ENCODE peak calls at places on chromosomes 3 and 15, in five cellular contexts. P, O, Y, R and N are unnamed samples.

GRCh38 chr15:61228025-61228901 is 839 bp downstream of the RORA start:
- ATAC-seq in P (peak; percentile 27), O (peak; percentile 72), Y (no peak), R (no peak), N (no peak)

GRCh38 chr15:31461911-31462480 is 135.4 kb downstream of the KLF13 start:
- ATAC-seq in P (no peak), O (no peak), Y (no peak), R (no peak), N (no peak)

GRCh38 chr3:195284842-195285241 is 13.9 kb upstream of the XXYLT1 start:
- ATAC-seq in P (no peak), O (no peak), Y (no peak), R (no peak), N (no peak)

GRCh38 chr15:91465696-91466095 is 365.6 kb downstream of the SV2B start:
- ATAC-seq in P (no peak), O (no peak), Y (no peak), R (no peak), N (no peak)

GRCh38 chr3:59609967-59610366 is 560.1 kb upstream of the CFAP20DC start:
- ATAC-seq in P (peak; percentile 39), O (no peak), Y (no peak), R (no peak), N (peak; percentile 64)

GRCh38 chr3:171327441-171328174 is 132.6 kb downstream of the TNIK start:
- ATAC-seq in P (peak; percentile 25), O (no peak), Y (peak; percentile 21), R (no peak), N (no peak)

GRCh38 chr3:122857019-122857418 is 62.1 kb downstream of the SLC49A4 start:
- ATAC-seq in P (no peak), O (no peak), Y (no peak), R (no peak), N (peak; percentile 57)

GRCh38 chr3:195095704-195096036 is 175.3 kb downstream of the XXYLT1 start:
- ATAC-seq in P (no peak), O (peak; percentile 13), Y (no peak), R (no peak), N (no peak)

GRCh38 chr3:88032245-88032644 is 26.6 kb downstream of the CGGBP1 start:
- ATAC-seq in P (peak; percentile 10), O (no peak), Y (peak; percentile 6), R (peak; percentile 34), N (no peak)

GRCh38 chr3:90044417-90044816 is 937.0 kb downstream of the EPHA3 start:
- ATAC-seq in P (no peak), O (no peak), Y (no peak), R (no peak), N (no peak)

GRCh38 chr3:181872887-181873286 is 161.2 kb downstream of the SOX2 start:
- ATAC-seq in P (no peak), O (no peak), Y (no peak), R (no peak), N (no peak)

GRCh38 chr3:150077581-150078247 is 107.0 kb upstream of the PFN2 start:
- ATAC-seq in P (no peak), O (no peak), Y (no peak), R (no peak), N (no peak)

GRCh38 chr3:119145128-119145499 is 851 bp upstream of the TEX55 start:
- ATAC-seq in P (peak; percentile 20), O (no peak), Y (peak; percentile 55), R (peak; percentile 52), N (no peak)

GRCh38 chr3:168596175-168596574 is 500.5 kb upstream of the GOLIM4 start:
- ATAC-seq in P (no peak), O (no peak), Y (no peak), R (no peak), N (no peak)

GRCh38 chr3:57163751-57164150 is 1.4 kb downstream of the IL17RD start:
- ATAC-seq in P (peak; percentile 22), O (peak; percentile 24), Y (no peak), R (no peak), N (peak; percentile 19)

GRCh38 chr15:91515188-91515754 is 338.2 kb upstream of the SLCO3A1 start:
- ATAC-seq in P (peak; percentile 91), O (no peak), Y (no peak), R (no peak), N (peak; percentile 70)

GRCh38 chr15:45307230-45307924 is 55.3 kb downstream of the SLC28A2 start:
- ATAC-seq in P (peak; percentile 79), O (peak; percentile 48), Y (peak; percentile 67), R (peak; percentile 51), N (peak; percentile 28)
- TF ChIP-seq POLR2AphosphoS5 in P (no peak), O (no peak), Y (no peak), R (no peak), N (peak; percentile 37)

GRCh38 chr15:64604319-64604718 is 143.9 kb downstream of the ZNF609 start:
- ATAC-seq in P (no peak), O (no peak), Y (no peak), R (no peak), N (no peak)
- TF ChIP-seq POLR2AphosphoS5 in P (no peak), O (no peak), Y (no peak), R (no peak), N (no peak)

GRCh38 chr3:141311170-141311495 is 57.2 kb upstream of the ZBTB38 start:
- ATAC-seq in P (no peak), O (no peak), Y (no peak), R (no peak), N (no peak)
- TF ChIP-seq POLR2AphosphoS5 in P (no peak), O (no peak), Y (no peak), R (no peak), N (no peak)

DNA sequence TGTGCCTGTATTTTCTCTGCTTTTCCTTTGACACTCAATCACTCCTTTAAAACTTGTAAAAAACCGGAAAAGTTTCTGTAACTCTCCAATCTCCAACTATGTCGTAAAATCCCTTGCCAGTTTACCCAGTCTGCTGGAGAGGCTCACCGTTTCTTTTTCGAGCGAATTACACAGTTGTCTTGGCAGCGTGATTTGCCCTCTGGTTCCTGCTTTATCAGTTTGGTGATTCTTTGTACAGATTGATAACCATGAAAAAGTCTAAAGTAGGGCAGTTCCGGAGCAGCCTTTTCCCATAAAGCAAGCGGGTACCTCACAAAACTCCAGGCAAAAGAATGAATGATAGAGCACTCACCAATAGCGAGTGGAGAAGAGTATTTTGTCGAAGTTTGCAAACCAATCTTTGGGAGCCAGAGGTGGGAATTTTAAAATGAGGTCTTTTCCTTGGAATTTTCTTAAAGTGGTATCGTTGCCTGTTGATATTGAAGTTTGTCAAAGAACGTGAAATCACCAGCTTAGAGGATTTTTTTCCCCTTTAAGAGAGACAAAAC is at the start of gene TTC23:
- ATAC-seq in P (peak; percentile 66), O (peak; percentile 68), Y (peak; percentile 52), R (peak; percentile 32), N (peak; percentile 50)
- TF ChIP-seq POLR2AphosphoS5 in P (no peak), O (peak; percentile 59), Y (peak; percentile 64), R (peak; percentile 32), N (peak; percentile 47)

GRCh38 chr15:41774062-41774872 is at the start of gene MAPKBP1:
- ATAC-seq in P (peak; percentile 98), O (peak; percentile 95), Y (peak; percentile 93), R (peak; percentile 90), N (peak; percentile 96)
- TF ChIP-seq POLR2AphosphoS5 in P (peak; percentile 93), O (peak; percentile 91), Y (peak; percentile 54), R (peak; percentile 42), N (peak; percentile 96)

DNA sequence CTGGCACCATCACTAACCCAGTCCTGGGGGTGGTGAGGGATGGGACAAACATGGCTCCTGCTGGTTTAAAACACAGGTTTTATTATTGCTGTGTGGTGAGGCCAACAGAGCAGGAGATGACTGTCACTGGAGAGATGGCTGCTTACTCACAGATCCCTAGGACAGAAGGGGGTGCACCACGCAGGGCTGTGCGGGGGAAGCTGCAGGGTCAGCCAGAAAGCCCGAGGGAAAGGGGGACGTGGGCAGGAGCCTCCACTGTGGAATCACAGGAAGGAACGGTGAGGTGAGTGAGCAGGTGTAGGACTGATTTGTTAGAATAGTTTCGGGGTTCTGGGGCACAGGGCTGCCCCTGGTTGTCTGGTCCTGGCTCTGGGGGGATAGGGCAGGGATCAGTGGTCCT is 7.5 kb downstream of the CFAP100 start:
- ATAC-seq in P (no peak), O (no peak), Y (no peak), R (no peak), N (no peak)
- TF ChIP-seq POLR2AphosphoS5 in P (no peak), O (no peak), Y (no peak), R (no peak), N (no peak)

GRCh38 chr3:12559520-12559919 is 2.6 kb downstream of the MKRN2 start:
- ATAC-seq in P (no peak), O (no peak), Y (no peak), R (no peak), N (no peak)
- TF ChIP-seq POLR2AphosphoS5 in P (no peak), O (no peak), Y (no peak), R (no peak), N (no peak)

GRCh38 chr3:177451940-177452484 is 254.7 kb upstream of the TBL1XR1 start:
- ATAC-seq in P (peak; percentile 63), O (no peak), Y (no peak), R (no peak), N (peak; percentile 37)
- TF ChIP-seq POLR2AphosphoS5 in P (no peak), O (no peak), Y (no peak), R (no peak), N (no peak)

GRCh38 chr15:45122719-45123118 is 7.0 kb downstream of the DUOXA1 start:
- ATAC-seq in P (no peak), O (no peak), Y (no peak), R (no peak), N (no peak)

GRCh38 chr15:45120081-45120972 is 6.2 kb downstream of the DUOXA2 start:
- ATAC-seq in P (no peak), O (no peak), Y (no peak), R (no peak), N (no peak)

GRCh38 chr15:45123397-45123796 is 6.3 kb downstream of the DUOXA1 start:
- ATAC-seq in P (no peak), O (no peak), Y (no peak), R (no peak), N (no peak)

GRCh38 chr15:45121020-45121419 is 6.9 kb downstream of the DUOXA2 start:
- ATAC-seq in P (no peak), O (no peak), Y (no peak), R (no peak), N (no peak)

GRCh38 chr15:45121706-45122417 is 7.7 kb downstream of the DUOXA2 start:
- ATAC-seq in P (peak; percentile 40), O (no peak), Y (no peak), R (no peak), N (no peak)
- TF ChIP-seq POLR2AphosphoS5 in P (no peak), O (no peak), Y (no peak), R (no peak), N (no peak)